ENCODE peak calls at places on chromosomes 2 and 18, in four cellular contexts. One of them, this sample, is unnamed.

GRCh38 chr18:2641638-2642037 is 13.9 kb upstream of the SMCHD1 start:
- DNase-seq in transverse colon: no peak
- DNase-seq in NCI-H1417: peak
- DNase-seq in activated naive CD4-positive, alpha-beta T cell: no peak
- DNase-seq in this sample: peak

GRCh38 chr2:193502363-193503035 is 1307.8 kb upstream of the TMEFF2 start:
- DNase-seq in transverse colon: no peak
- DNase-seq in NCI-H1417: no peak
- DNase-seq in activated naive CD4-positive, alpha-beta T cell: no peak
- DNase-seq in this sample: no peak

GRCh38 chr18:7626922-7627440 is 59.9 kb downstream of the PTPRM start:
- DNase-seq in transverse colon: no peak
- DNase-seq in NCI-H1417: no peak
- DNase-seq in activated naive CD4-positive, alpha-beta T cell: no peak
- DNase-seq in this sample: no peak

GRCh38 chr2:11319939-11320338 is 24.5 kb downstream of the ROCK2 start:
- DNase-seq in transverse colon: no peak
- DNase-seq in NCI-H1417: no peak
- DNase-seq in activated naive CD4-positive, alpha-beta T cell: no peak
- DNase-seq in this sample: no peak

GRCh38 chr18:48975817-48976649 is 25.3 kb upstream of the SMAD7 start:
- DNase-seq in transverse colon: peak
- DNase-seq in NCI-H1417: peak
- DNase-seq in activated naive CD4-positive, alpha-beta T cell: no peak
- DNase-seq in this sample: no peak

GRCh38 chr2:156057647-156058046 is 274.9 kb downstream of the NR4A2 start:
- DNase-seq in transverse colon: no peak
- DNase-seq in NCI-H1417: no peak
- DNase-seq in activated naive CD4-positive, alpha-beta T cell: no peak
- DNase-seq in this sample: no peak

GRCh38 chr18:64994370-64994769 is 756.4 kb upstream of the CDH7 start:
- DNase-seq in transverse colon: no peak
- DNase-seq in NCI-H1417: peak
- DNase-seq in activated naive CD4-positive, alpha-beta T cell: no peak
- DNase-seq in this sample: no peak

GRCh38 chr2:225008179-225008829 is 34.0 kb downstream of the DOCK10 start:
- DNase-seq in transverse colon: no peak
- DNase-seq in NCI-H1417: no peak
- DNase-seq in activated naive CD4-positive, alpha-beta T cell: no peak
- DNase-seq in this sample: no peak

GRCh38 chr2:164943289-164943688 is 12.0 kb downstream of the SLC38A11 start:
- DNase-seq in transverse colon: no peak
- DNase-seq in NCI-H1417: no peak
- DNase-seq in activated naive CD4-positive, alpha-beta T cell: no peak
- DNase-seq in this sample: no peak

GRCh38 chr2:20382965-20383800 is 32.5 kb upstream of the PUM2 start:
- DNase-seq in transverse colon: no peak
- DNase-seq in NCI-H1417: peak
- DNase-seq in activated naive CD4-positive, alpha-beta T cell: no peak
- DNase-seq in this sample: no peak

GRCh38 chr2:70403267-70404053 is 101.6 kb upstream of the FAM136A start:
- DNase-seq in transverse colon: peak
- DNase-seq in NCI-H1417: peak
- DNase-seq in activated naive CD4-positive, alpha-beta T cell: no peak
- DNase-seq in this sample: no peak

GRCh38 chr2:44392338-44392943 is 30.7 kb downstream of the CAMKMT start:
- DNase-seq in transverse colon: peak
- DNase-seq in NCI-H1417: peak
- DNase-seq in activated naive CD4-positive, alpha-beta T cell: peak
- DNase-seq in this sample: peak

GRCh38 chr2:241272722-241273551 is 42.5 kb downstream of the HDLBP start:
- DNase-seq in transverse colon: peak
- DNase-seq in NCI-H1417: no peak
- DNase-seq in activated naive CD4-positive, alpha-beta T cell: peak
- DNase-seq in this sample: peak

GRCh38 chr2:8509613-8510012 is 172.2 kb upstream of the ID2 start:
- DNase-seq in transverse colon: no peak
- DNase-seq in NCI-H1417: no peak
- DNase-seq in activated naive CD4-positive, alpha-beta T cell: no peak
- DNase-seq in this sample: no peak

GRCh38 chr2:96374211-96374951 is 38.8 kb downstream of the NCAPH start:
- DNase-seq in transverse colon: peak
- DNase-seq in NCI-H1417: peak
- DNase-seq in activated naive CD4-positive, alpha-beta T cell: no peak
- DNase-seq in this sample: no peak

GRCh38 chr2:240952496-240953246 is 45.7 kb upstream of the SNED1 start:
- DNase-seq in transverse colon: no peak
- DNase-seq in NCI-H1417: no peak
- DNase-seq in activated naive CD4-positive, alpha-beta T cell: no peak
- DNase-seq in this sample: no peak

GRCh38 chr2:85755122-85756027 is 1.6 kb downstream of the ATOH8 start:
- DNase-seq in transverse colon: no peak
- DNase-seq in NCI-H1417: peak
- DNase-seq in activated naive CD4-positive, alpha-beta T cell: no peak
- DNase-seq in this sample: no peak

GRCh38 chr2:64675860-64676259 is 22.1 kb upstream of the SERTAD2 start:
- DNase-seq in transverse colon: no peak
- DNase-seq in NCI-H1417: no peak
- DNase-seq in activated naive CD4-positive, alpha-beta T cell: no peak
- DNase-seq in this sample: no peak

GRCh38 chr2:159614534-159615186 is 1.7 kb downstream of the BAZ2B start:
- DNase-seq in transverse colon: no peak
- DNase-seq in NCI-H1417: peak
- DNase-seq in activated naive CD4-positive, alpha-beta T cell: no peak
- DNase-seq in this sample: peak